ENCODE peak calls at places on chromosomes 3 and 15, in nine cellular contexts. J is colonic mucosa, K is left lung, G is Peyer's patch, O is DND-41, Z is right lobe of liver, C is psoas muscle, L is aorta, D is Panc1. A is an unnamed sample. For H3K9me3, the result is how much of the 10 kb centered on the place peaks cover.

GRCh38 chr15:61748529-61748928 is 311.7 kb downstream of the VPS13C start:
- DNase-seq in Z (no peak), G (no peak), J (no peak), L (no peak), D (no peak), C (no peak), O (no peak), K (no peak), A (no peak)

GRCh38 chr3:16498130-16498890 is 15.2 kb downstream of the RFTN1 start:
- DNase-seq in O (no peak), L (no peak), Z (no peak), J (no peak), D (no peak), C (no peak), K (no peak), G (no peak), A (no peak)

GRCh38 chr3:7977245-7978103 is 524.1 kb upstream of the LMCD1 start:
- DNase-seq in D (no peak), L (no peak), G (no peak), O (no peak), Z (no peak), C (no peak), K (no peak), J (no peak), A (no peak)

GRCh38 chr3:69925506-69925905 is 74.0 kb upstream of the SAMMSON start:
- DNase-seq in D (no peak), K (no peak), Z (no peak), O (no peak), C (no peak), J (no peak), L (no peak), G (no peak), A (no peak)

GRCh38 chr15:99558084-99558483 is 7.7 kb upstream of the MEF2A start:
- DNase-seq in O (no peak), L (no peak), J (no peak), C (no peak), K (no peak), D (no peak), Z (no peak), G (no peak), A (no peak)

GRCh38 chr3:45607790-45608189 is 13.2 kb downstream of the LIMD1 start:
- DNase-seq in L (no peak), Z (no peak), O (no peak), K (no peak), D (no peak), G (no peak), C (no peak), J (no peak), A (no peak)

GRCh38 chr3:151580592-151580991 is 119.7 kb upstream of the IGSF10 start:
- DNase-seq in K (no peak), O (no peak), Z (no peak), D (no peak), G (no peak), J (no peak), C (no peak), L (no peak), A (no peak)

GRCh38 chr15:52680041-52680391 is 828 bp upstream of the ATOSA start:
- DNase-seq in L (no peak), K (no peak), C (no peak), J (no peak), Z (no peak), D (no peak), O (no peak), G (no peak), A (no peak)

GRCh38 chr3:194936659-194937058 is 251.0 kb downstream of the FAM43A start:
- DNase-seq in L (no peak), K (no peak), C (no peak), G (no peak), D (no peak), Z (no peak), O (no peak), J (peak), A (no peak)

GRCh38 chr3:58623961-58624360 is 42.6 kb downstream of the FAM3D start:
- DNase-seq in C (no peak), K (no peak), O (no peak), G (no peak), D (no peak), L (no peak), Z (peak), J (no peak), A (no peak)

GRCh38 chr3:75981401-75981800 is 196.1 kb upstream of the ZNF717 start:
- DNase-seq in O (no peak), K (no peak), D (no peak), Z (no peak), G (no peak), J (no peak), L (no peak), C (no peak), A (no peak)

GRCh38 chr3:186132487-186132886 is 23.6 kb upstream of the ETV5 start:
- DNase-seq in J (no peak), D (no peak), O (no peak), L (no peak), G (no peak), K (no peak), C (no peak), Z (no peak), A (no peak)

GRCh38 chr3:183161552-183162345 is 785 bp downstream of the LAMP3 start:
- DNase-seq in C (no peak), L (no peak), O (no peak), D (no peak), G (no peak), J (peak), Z (no peak), K (no peak), A (no peak)

GRCh38 chr15:93152264-93152884 is 63.4 kb upstream of the RGMA start:
- DNase-seq in G (no peak), D (no peak), J (peak), O (peak), C (no peak), L (no peak), Z (no peak), K (no peak), A (no peak)

GRCh38 chr15:63440756-63441155 is 59.1 kb upstream of the CA12 start:
- DNase-seq in O (no peak), G (no peak), K (no peak), Z (no peak), L (no peak), J (no peak), C (no peak), D (no peak), A (no peak)

GRCh38 chr3:120791958-120792357 is 49.4 kb downstream of the GTF2E1 start:
- DNase-seq in J (no peak), K (no peak), G (no peak), Z (no peak), C (no peak), O (no peak), D (no peak), L (no peak), A (no peak)

GRCh38 chr3:126373682-126374601 is 16.7 kb upstream of the KLF15 start:
- DNase-seq in J (no peak), D (no peak), G (peak), C (peak), L (peak), K (peak), O (no peak), Z (peak), A (no peak)

GRCh38 chr3:62109534-62109933 is 263.8 kb downstream of the FEZF2 start:
- DNase-seq in K (peak), C (no peak), Z (no peak), O (peak), L (peak), D (no peak), J (no peak), G (no peak), A (no peak)

GRCh38 chr15:34886134-34886533 is 83.4 kb downstream of the AQR start:
- DNase-seq in K (no peak), L (no peak), C (no peak), G (no peak), D (no peak), Z (no peak), O (no peak), J (no peak), A (no peak)
- H3K4me3 ChIP-seq in K (no peak), L (no peak), C (no peak), G (no peak), D (no peak), Z (no peak), O (no peak), J (no peak), A (no peak)

DNA sequence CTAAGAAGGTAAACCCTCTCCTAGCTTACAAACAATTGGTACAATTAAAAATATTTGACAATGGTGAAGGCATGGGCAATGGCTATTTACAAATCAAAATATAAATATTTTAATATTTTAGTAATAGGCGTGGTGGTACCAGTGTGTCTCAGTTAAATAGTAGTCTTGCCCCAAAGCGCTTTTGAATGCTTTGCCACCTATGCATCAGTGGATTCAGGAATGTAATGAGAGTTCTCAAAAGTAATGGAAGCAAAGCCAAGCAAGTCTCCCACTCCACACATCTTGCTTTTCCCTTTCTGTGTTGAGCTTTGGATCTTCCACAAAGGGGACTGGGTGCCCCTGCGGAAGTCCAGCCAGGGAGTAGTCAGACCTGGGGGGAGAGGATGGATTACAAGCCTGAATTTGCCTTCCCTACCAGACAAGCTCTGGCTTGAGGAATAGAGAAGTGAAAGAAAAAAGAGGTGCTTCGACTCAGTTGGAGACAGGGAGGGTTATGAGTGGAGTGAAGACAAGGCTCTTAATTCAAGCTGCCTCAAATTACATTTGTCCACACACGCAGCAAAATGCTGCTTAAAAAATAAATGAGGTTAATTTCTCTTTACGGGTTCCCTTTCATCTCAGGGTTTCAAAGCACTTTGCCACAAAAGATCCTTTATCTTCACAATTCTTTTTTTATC is 48.9 kb upstream of the SLC4A7 start:
- DNase-seq in Z (no peak), K (no peak), O (no peak), C (no peak), J (no peak), D (no peak), L (no peak), G (no peak), A (no peak)
- H3K27ac ChIP-seq in Z (no peak), K (peak), O (no peak), C (peak), J (peak), D (peak), L (peak), G (peak), A (no peak)

GRCh38 chr15:25091421-25092158 is 136.8 kb downstream of the SNRPN start:
- DNase-seq in O (no peak), K (no peak), L (no peak), Z (peak), D (no peak), C (no peak), G (no peak), J (no peak), A (no peak)

GRCh38 chr15:25089577-25089976 is 134.8 kb downstream of the SNRPN start:
- DNase-seq in Z (peak), J (no peak), K (no peak), D (no peak), L (no peak), C (no peak), O (no peak), G (no peak), A (no peak)

GRCh38 chr15:25088261-25088790 is 133.5 kb downstream of the SNRPN start:
- DNase-seq in K (no peak), D (no peak), L (no peak), C (no peak), Z (peak), O (no peak), J (no peak), G (no peak), A (no peak)

GRCh38 chr15:25092661-25093060 is 137.9 kb downstream of the SNRPN start:
- DNase-seq in O (no peak), D (no peak), L (no peak), C (no peak), J (no peak), K (no peak), Z (no peak), G (no peak), A (no peak)

DNA sequence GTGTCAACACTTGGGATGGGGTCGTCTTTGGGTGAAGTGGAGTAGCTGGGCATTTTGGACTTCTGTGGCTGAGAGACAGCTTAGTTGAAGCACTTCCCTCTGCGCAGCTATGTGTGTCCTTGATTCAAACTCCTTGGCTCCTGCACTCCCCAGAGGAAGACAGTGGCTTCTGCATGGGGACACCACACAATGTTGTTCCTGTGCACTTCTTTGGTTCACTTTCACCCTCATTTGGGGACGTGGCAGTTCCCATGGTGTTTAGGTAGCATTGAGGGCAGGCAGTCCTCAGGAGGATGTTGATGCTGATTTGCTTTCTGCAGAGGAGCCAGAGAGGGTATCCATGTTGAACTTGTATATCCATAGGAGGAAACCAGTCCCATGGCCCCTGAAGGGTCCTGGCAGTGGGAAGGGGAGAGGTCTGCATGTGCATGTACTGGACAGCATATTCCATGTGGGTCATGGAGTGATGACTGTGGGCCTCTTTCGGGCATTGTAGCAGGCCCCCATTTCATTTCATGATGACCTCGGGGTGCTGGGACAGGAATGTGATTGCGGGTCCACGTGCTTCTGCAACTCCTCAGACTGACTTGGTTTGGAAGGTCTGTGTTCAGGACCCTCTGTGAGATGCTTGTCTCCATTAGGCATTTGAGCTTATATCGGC is 135.4 kb downstream of the SNRPN start:
- DNase-seq in D (no peak), C (no peak), L (no peak), J (no peak), Z (peak), K (no peak), O (no peak), G (no peak), A (no peak)
- H3K9me3 ChIP-seq in D (under half), C (half or more), L (under half), J (under half), Z (under half), K (half or more), O (under half), G (half or more), A (under half)

DNA sequence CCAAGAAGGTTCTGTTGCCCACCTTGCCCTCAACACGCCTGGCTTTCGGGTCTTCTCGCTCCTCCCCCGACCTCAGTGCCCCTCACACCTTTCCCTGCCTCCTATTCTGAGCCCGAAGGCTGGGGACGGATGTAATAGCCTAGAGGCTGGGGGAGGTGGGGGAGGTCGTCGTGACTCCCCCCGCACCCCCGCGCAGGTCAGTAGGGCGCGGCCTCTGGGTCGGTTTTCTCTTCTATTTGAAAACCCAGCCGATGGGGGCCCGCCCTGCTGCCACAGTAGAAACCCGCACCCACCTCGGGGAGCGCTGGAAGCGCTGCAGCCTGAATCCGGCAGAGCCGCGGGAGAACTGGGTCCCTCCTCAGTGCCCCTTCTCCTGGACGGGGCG is 1.0 kb upstream of the RBPMS2 start:
- DNase-seq in Z (no peak), J (no peak), D (no peak), G (no peak), K (no peak), C (no peak), O (no peak), L (no peak), A (no peak)
- H3K4me3 ChIP-seq in Z (no peak), J (peak), D (peak), G (no peak), K (peak), C (peak), O (peak), L (no peak), A (no peak)